ENCODE peak calls at places on chromosomes 4 and X, in six cellular contexts. Z is HepG2, Q is upper lobe of left lung, Y is HCT116, D is K562, C is GM12878. U is an unnamed sample.
A peak's percentile ranks its signal among the peaks of the same experiment; 100 is the strongest.

GRCh38 chrX:67384403-67384802 is 159.4 kb upstream of the AR start:
- ATAC-seq in D (no peak), C (no peak), Z (no peak), Y (no peak), Q (no peak), U (no peak)

GRCh38 chr4:70753630-70754029 is 31.9 kb downstream of the RUFY3 start:
- ATAC-seq in D (no peak), Y (no peak), Z (no peak), C (peak; percentile 8), Q (no peak), U (no peak)

GRCh38 chr4:56823933-56824600 is 2.6 kb upstream of the SPINK2 start:
- ATAC-seq in Q (no peak), Z (no peak), D (no peak), Y (no peak), C (no peak), U (no peak)

GRCh38 chr4:126018274-126018673 is 703.5 kb downstream of the FAT4 start:
- ATAC-seq in Q (no peak), C (no peak), Z (no peak), Y (no peak), D (no peak), U (no peak)

GRCh38 chr4:108008721-108009120 is 19.0 kb downstream of the HADH start:
- ATAC-seq in Z (no peak), Y (no peak), Q (no peak), C (no peak), D (peak; percentile 25), U (no peak)

GRCh38 chrX:68692651-68693050 is 45.2 kb downstream of the STARD8 start:
- ATAC-seq in Y (no peak), Q (no peak), D (no peak), Z (no peak), C (no peak), U (no peak)

GRCh38 chr4:22515145-22515887 is 550 bp downstream of the ADGRA3 start:
- ATAC-seq in Y (peak; percentile 68), Z (peak; percentile 85), Q (peak; percentile 70), C (peak; percentile 42), D (peak; percentile 40), U (peak; percentile 67)

GRCh38 chrX:13828392-13828791 is 11.5 kb upstream of the GPM6B start:
- ATAC-seq in Y (no peak), Q (no peak), D (no peak), Z (no peak), C (no peak), U (no peak)

GRCh38 chr4:1801286-1801958 is 8.3 kb downstream of the FGFR3 start:
- ATAC-seq in Z (no peak), C (no peak), Y (no peak), D (no peak), Q (no peak), U (no peak)

GRCh38 chr4:56460085-56460484 is 7.3 kb upstream of the SRP72 start:
- ATAC-seq in C (no peak), Y (no peak), D (no peak), Q (no peak), Z (no peak), U (no peak)

GRCh38 chr4:5018096-5018495 is 1.2 kb downstream of the CYTL1 start:
- ATAC-seq in C (no peak), Y (peak; percentile 70), D (peak; percentile 65), Q (no peak), Z (no peak), U (no peak)

GRCh38 chr4:83569429-83569828 is 33.5 kb downstream of the GPAT3 start:
- ATAC-seq in C (peak; percentile 21), Y (no peak), Q (peak; percentile 47), Z (no peak), D (peak; percentile 50), U (no peak)

GRCh38 chrX:110159865-110160264 is 157.0 kb downstream of the TMEM164 start:
- ATAC-seq in Z (no peak), C (peak; percentile 82), Y (no peak), Q (no peak), D (peak; percentile 6), U (no peak)

GRCh38 chr4:40196724-40197281 is at the start of gene RHOH:
- ATAC-seq in Y (no peak), Q (peak; percentile 9), C (peak; percentile 33), Z (no peak), D (peak; percentile 5), U (no peak)

GRCh38 chrX:134075894-134076718 is 90.7 kb upstream of the GPC3 start:
- ATAC-seq in Y (no peak), Z (no peak), Q (no peak), C (no peak), D (no peak), U (no peak)

GRCh38 chr4:173177232-173177631 is 8.6 kb downstream of the GALNT7 start:
- ATAC-seq in Q (no peak), Y (peak; percentile 37), D (peak; percentile 44), Z (no peak), C (no peak), U (no peak)

GRCh38 chr4:105243446-105243845 is 96.8 kb downstream of the TET2 start:
- ATAC-seq in D (no peak), Q (no peak), C (no peak), Z (no peak), Y (no peak), U (no peak)

GRCh38 chrX:130330146-130330545 is 9.6 kb upstream of the SLC25A14 start:
- ATAC-seq in D (no peak), Z (no peak), Q (no peak), Y (peak; percentile 36), C (no peak), U (no peak)

GRCh38 chr4:90357117-90357710 is 230.0 kb downstream of the CCSER1 start:
- ATAC-seq in C (peak; percentile 58), Z (peak; percentile 60), Y (peak; percentile 68), D (no peak), Q (no peak), U (no peak)

GRCh38 chrX:10077425-10078188 is 79.2 kb upstream of the CLCN4 start:
- ATAC-seq in D (no peak), C (peak; percentile 48), Y (no peak), Z (peak; percentile 78), Q (no peak), U (no peak)

GRCh38 chr4:150423503-150423902 is 158.4 kb upstream of the MAB21L2 start:
- ATAC-seq in Q (no peak), Z (no peak), C (no peak), Y (no peak), D (no peak), U (no peak)

GRCh38 chrX:38627683-38628082 is 66.3 kb downstream of the TSPAN7 start:
- ATAC-seq in Y (peak; percentile 95), Q (no peak), D (peak; percentile 100), Z (peak; percentile 99), C (peak; percentile 99), U (no peak)

GRCh38 chr4:168724960-168725359 is 228.1 kb downstream of the PALLD start:
- ATAC-seq in C (peak; percentile 69), Q (no peak), Z (no peak), D (no peak), Y (no peak), U (no peak)

GRCh38 chr4:105369988-105370387 is 103.9 kb downstream of the PPA2 start:
- ATAC-seq in D (no peak), Y (no peak), Z (no peak), Q (no peak), C (no peak), U (no peak)

GRCh38 chrX:17779434-17779833 is 42.1 kb downstream of the SCML1 start:
- ATAC-seq in Q (no peak), D (no peak), C (no peak), Z (no peak), Y (no peak), U (no peak)

GRCh38 chr4:148007303-148007702 is 275.4 kb downstream of the ARHGAP10 start:
- ATAC-seq in Z (no peak), Y (peak; percentile 94), Q (peak; percentile 84), C (no peak), D (no peak), U (peak; percentile 88)
- TF ChIP-seq POLR2AphosphoS5 in Z (no peak), Y (no peak), Q (no peak), C (no peak), D (no peak), U (peak; percentile 76)

GRCh38 chr4:8160233-8160560 is 1.6 kb upstream of the ABLIM2 start:
- ATAC-seq in D (no peak), Q (no peak), Z (no peak), Y (no peak), C (no peak), U (no peak)
- TF ChIP-seq POLR2A in D (no peak), Q (no peak), Z (no peak), Y (no peak), C (no peak), U (no peak)

GRCh38 chrX:153597351-153597750 is 1.6 kb downstream of the CCNQ start:
- ATAC-seq in Z (no peak), C (peak; percentile 43), Q (no peak), D (no peak), Y (no peak), U (no peak)

GRCh38 chrX:153599192-153600031 is 473 bp upstream of the CCNQ start:
- ATAC-seq in C (peak; percentile 91), Q (peak; percentile 98), D (peak; percentile 97), Z (peak; percentile 89), Y (peak; percentile 91), U (peak; percentile 96)

GRCh38 chrX:153600032-153600373 is 1.1 kb upstream of the CCNQ start:
- ATAC-seq in Z (no peak), D (peak; percentile 20), Y (no peak), Q (peak; percentile 37), C (peak; percentile 25), U (no peak)

GRCh38 chrX:153600921-153601320 is 2.0 kb upstream of the CCNQ start:
- ATAC-seq in C (no peak), Y (no peak), D (no peak), Q (no peak), Z (no peak), U (no peak)

GRCh38 chrX:153598541-153599191 is at the start of gene CCNQ:
- ATAC-seq in D (peak; percentile 79), Y (peak; percentile 63), C (peak; percentile 66), Q (peak; percentile 60), Z (peak; percentile 68), U (peak; percentile 63)
- TF ChIP-seq POLR2AphosphoS5 in D (no peak), Y (peak; percentile 42), C (no peak), Q (no peak), Z (no peak), U (no peak)

DNA sequence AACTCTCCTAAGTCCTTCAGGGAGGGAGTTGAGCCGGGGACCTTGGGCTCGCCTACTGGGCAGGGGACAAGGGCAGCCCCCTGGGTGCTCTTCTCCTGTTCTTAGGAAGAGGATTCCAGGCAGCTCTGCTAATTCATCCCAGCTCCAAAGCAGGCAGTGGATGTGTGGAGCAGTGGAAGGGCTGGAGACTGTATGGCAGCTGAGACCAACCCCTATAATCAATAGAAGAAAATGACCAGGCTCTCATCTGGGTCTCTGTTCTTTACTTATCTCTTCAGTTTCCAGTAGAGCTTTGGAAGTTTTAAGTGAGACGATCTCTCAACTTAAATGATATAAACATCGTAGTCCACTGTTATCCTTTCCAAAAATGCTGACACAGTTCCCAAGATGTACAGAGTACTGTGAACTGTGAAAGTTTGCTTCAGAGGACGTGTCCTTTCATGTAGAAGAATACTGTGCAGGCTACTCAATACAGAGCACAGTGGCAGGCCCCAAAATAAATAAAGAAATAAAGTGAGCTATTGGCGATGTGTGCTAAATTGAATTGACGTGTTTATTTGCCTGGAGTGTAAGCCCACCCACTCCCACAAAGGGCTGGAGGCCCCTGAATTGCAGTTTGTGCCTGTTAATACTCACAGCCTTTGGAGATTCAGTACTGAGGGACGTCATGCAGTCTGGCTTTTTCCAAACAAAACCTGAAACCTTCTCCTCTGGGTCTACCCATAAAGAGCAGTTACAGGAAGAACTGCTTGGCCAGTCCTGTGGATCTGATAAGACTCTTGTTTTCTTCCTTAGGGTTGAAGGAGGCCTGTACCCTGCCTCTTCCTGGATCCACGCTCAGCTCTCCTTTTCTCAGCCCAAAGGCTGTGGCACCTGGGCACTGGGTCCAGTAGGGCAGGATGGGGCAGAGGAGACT is 66.2 kb downstream of the SOWAHB start:
- ATAC-seq in D (peak; percentile 59), Q (no peak), Y (peak; percentile 49), Z (peak; percentile 79), C (no peak), U (peak; percentile 6)
- TF ChIP-seq POLR2A in D (no peak), Q (no peak), Y (no peak), Z (no peak), C (no peak), U (no peak)